ENCODE peak calls at places on chromosomes 12 and 14, in seven cellular contexts. One of them, this sample, is unnamed.

GRCh38 chr14:73248294-73248868 is 11.1 kb downstream of the PAPLN start:
- DNase-seq in IMR-90: peak
- DNase-seq in H9: no peak
- DNase-seq in trophoblast cell: no peak
- DNase-seq in mesenchymal stem cell: no peak
- DNase-seq in neuronal stem cell: no peak
- DNase-seq in mesendoderm: no peak
- DNase-seq in this sample: no peak

GRCh38 chr14:92254786-92255185 is 68.2 kb upstream of the SLC24A4 start:
- DNase-seq in H9: peak
- DNase-seq in IMR-90: peak
- DNase-seq in mesenchymal stem cell: peak
- DNase-seq in mesendoderm: peak
- DNase-seq in neuronal stem cell: peak
- DNase-seq in trophoblast cell: no peak
- DNase-seq in this sample: peak

GRCh38 chr12:12645485-12645884 is 33.8 kb downstream of the CREBL2 start:
- DNase-seq in neuronal stem cell: no peak
- DNase-seq in IMR-90: peak
- DNase-seq in mesenchymal stem cell: peak
- DNase-seq in H9: peak
- DNase-seq in mesendoderm: peak
- DNase-seq in trophoblast cell: peak
- DNase-seq in this sample: no peak

GRCh38 chr14:54267172-54267571 is 129.6 kb upstream of the CDKN3 start:
- DNase-seq in neuronal stem cell: no peak
- DNase-seq in H9: no peak
- DNase-seq in mesenchymal stem cell: no peak
- DNase-seq in mesendoderm: peak
- DNase-seq in trophoblast cell: no peak
- DNase-seq in IMR-90: no peak
- DNase-seq in this sample: no peak

GRCh38 chr12:45914090-45914489 is 76.3 kb downstream of the SCAF11 start:
- DNase-seq in H9: no peak
- DNase-seq in IMR-90: peak
- DNase-seq in trophoblast cell: no peak
- DNase-seq in mesenchymal stem cell: peak
- DNase-seq in neuronal stem cell: no peak
- DNase-seq in mesendoderm: peak
- DNase-seq in this sample: no peak

GRCh38 chr12:105954891-105955607 is 183.7 kb downstream of the NUAK1 start:
- DNase-seq in mesenchymal stem cell: peak
- DNase-seq in neuronal stem cell: no peak
- DNase-seq in IMR-90: peak
- DNase-seq in trophoblast cell: peak
- DNase-seq in H9: no peak
- DNase-seq in mesendoderm: no peak
- DNase-seq in this sample: no peak

GRCh38 chr12:65881965-65882413 is 57.7 kb downstream of the HMGA2 start:
- DNase-seq in IMR-90: peak
- DNase-seq in H9: peak
- DNase-seq in mesenchymal stem cell: no peak
- DNase-seq in neuronal stem cell: no peak
- DNase-seq in trophoblast cell: peak
- DNase-seq in mesendoderm: no peak
- DNase-seq in this sample: no peak

GRCh38 chr14:68548194-68549056 is 244.4 kb downstream of the ZFP36L1 start:
- DNase-seq in IMR-90: peak
- DNase-seq in H9: no peak
- DNase-seq in neuronal stem cell: peak
- DNase-seq in mesendoderm: peak
- DNase-seq in trophoblast cell: peak
- DNase-seq in mesenchymal stem cell: peak
- DNase-seq in this sample: peak

GRCh38 chr12:126424696-126425095 is 1359.5 kb downstream of the AACS start:
- DNase-seq in H9: no peak
- DNase-seq in trophoblast cell: no peak
- DNase-seq in IMR-90: no peak
- DNase-seq in mesenchymal stem cell: no peak
- DNase-seq in neuronal stem cell: no peak
- DNase-seq in mesendoderm: no peak
- DNase-seq in this sample: no peak

GRCh38 chr12:28618171-28618570 is 427.9 kb downstream of the CCDC91 start:
- DNase-seq in H9: no peak
- DNase-seq in trophoblast cell: no peak
- DNase-seq in IMR-90: no peak
- DNase-seq in neuronal stem cell: no peak
- DNase-seq in mesendoderm: no peak
- DNase-seq in mesenchymal stem cell: no peak
- DNase-seq in this sample: no peak

GRCh38 chr14:24329736-24330135 is 5.1 kb downstream of the ADCY4 start:
- DNase-seq in mesendoderm: no peak
- DNase-seq in neuronal stem cell: no peak
- DNase-seq in H9: no peak
- DNase-seq in IMR-90: no peak
- DNase-seq in trophoblast cell: peak
- DNase-seq in mesenchymal stem cell: no peak
- DNase-seq in this sample: no peak

GRCh38 chr14:100790785-100791667 is 34.9 kb upstream of the MEG3 start:
- DNase-seq in trophoblast cell: peak
- DNase-seq in mesendoderm: no peak
- DNase-seq in neuronal stem cell: no peak
- DNase-seq in H9: no peak
- DNase-seq in IMR-90: peak
- DNase-seq in mesenchymal stem cell: peak
- DNase-seq in this sample: no peak

GRCh38 chr14:50544911-50545310 is 12.5 kb upstream of the MAP4K5 start:
- DNase-seq in mesenchymal stem cell: no peak
- DNase-seq in H9: no peak
- DNase-seq in mesendoderm: no peak
- DNase-seq in trophoblast cell: no peak
- DNase-seq in neuronal stem cell: no peak
- DNase-seq in IMR-90: no peak
- DNase-seq in this sample: no peak

GRCh38 chr12:54413284-54414190 is 5.5 kb downstream of the ITGA5 start:
- DNase-seq in H9: no peak
- DNase-seq in mesendoderm: peak
- DNase-seq in mesenchymal stem cell: peak
- DNase-seq in neuronal stem cell: no peak
- DNase-seq in IMR-90: no peak
- DNase-seq in trophoblast cell: no peak
- DNase-seq in this sample: no peak

GRCh38 chr12:19482551-19483109 is 43.3 kb downstream of the AEBP2 start:
- DNase-seq in mesendoderm: peak
- DNase-seq in mesenchymal stem cell: peak
- DNase-seq in IMR-90: no peak
- DNase-seq in neuronal stem cell: no peak
- DNase-seq in H9: peak
- DNase-seq in trophoblast cell: no peak
- DNase-seq in this sample: no peak

GRCh38 chr12:47791874-47792273 is 18.8 kb downstream of the SLC48A1 start:
- DNase-seq in mesendoderm: no peak
- DNase-seq in trophoblast cell: no peak
- DNase-seq in H9: no peak
- DNase-seq in neuronal stem cell: no peak
- DNase-seq in IMR-90: no peak
- DNase-seq in mesenchymal stem cell: no peak
- DNase-seq in this sample: no peak

GRCh38 chr14:105866841-105867321 is 340.5 kb downstream of the TMEM121 start:
- DNase-seq in mesendoderm: no peak
- DNase-seq in H9: no peak
- DNase-seq in IMR-90: no peak
- DNase-seq in mesenchymal stem cell: no peak
- DNase-seq in trophoblast cell: no peak
- DNase-seq in neuronal stem cell: no peak
- DNase-seq in this sample: no peak

DNA sequence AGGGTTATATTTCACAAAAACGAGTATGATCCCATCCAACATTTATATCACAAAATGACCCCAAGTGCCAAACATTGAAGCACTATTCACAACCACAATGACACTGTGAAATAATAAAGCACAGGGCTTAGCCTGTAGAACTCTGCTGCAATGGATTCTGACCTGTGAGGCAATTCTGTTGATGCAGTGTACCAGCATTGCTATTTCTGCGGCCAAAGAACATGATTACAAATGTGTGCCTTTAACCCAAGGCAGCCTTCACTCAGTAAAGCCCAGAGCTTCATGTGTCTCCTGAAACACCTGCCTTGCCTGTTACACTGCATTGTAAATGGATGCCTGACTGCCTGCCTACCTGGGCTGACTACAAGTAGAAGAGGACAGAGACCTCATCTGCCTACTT is 158.0 kb downstream of the PPM1H start:
- DNase-seq in mesendoderm: no peak
- DNase-seq in IMR-90: no peak
- DNase-seq in neuronal stem cell: no peak
- DNase-seq in mesenchymal stem cell: no peak
- DNase-seq in H9: no peak
- DNase-seq in trophoblast cell: no peak
- DNase-seq in this sample: no peak
- H3K4ac ChIP-seq in mesendoderm: no peak
- H3K4ac ChIP-seq in IMR-90: no peak
- H3K4ac ChIP-seq in neuronal stem cell: no peak
- H3K4ac ChIP-seq in mesenchymal stem cell: no peak
- H3K4ac ChIP-seq in H9: no peak
- H3K4ac ChIP-seq in trophoblast cell: no peak
- H3K4ac ChIP-seq in this sample: no peak

GRCh38 chr12:43856932-43857331 is 21.1 kb downstream of the TMEM117 start:
- DNase-seq in neuronal stem cell: no peak
- DNase-seq in trophoblast cell: no peak
- DNase-seq in H9: no peak
- DNase-seq in mesenchymal stem cell: no peak
- DNase-seq in IMR-90: no peak
- DNase-seq in mesendoderm: no peak
- DNase-seq in this sample: no peak

GRCh38 chr12:43861015-43861846 is 25.4 kb downstream of the TMEM117 start:
- DNase-seq in mesenchymal stem cell: peak
- DNase-seq in mesendoderm: no peak
- DNase-seq in IMR-90: peak
- DNase-seq in neuronal stem cell: no peak
- DNase-seq in trophoblast cell: peak
- DNase-seq in H9: no peak
- DNase-seq in this sample: no peak

GRCh38 chr12:43858096-43858495 is 22.2 kb downstream of the TMEM117 start:
- DNase-seq in IMR-90: no peak
- DNase-seq in mesenchymal stem cell: no peak
- DNase-seq in mesendoderm: no peak
- DNase-seq in trophoblast cell: no peak
- DNase-seq in H9: no peak
- DNase-seq in neuronal stem cell: no peak
- DNase-seq in this sample: no peak

GRCh38 chr12:43861847-43862150 is 25.9 kb downstream of the TMEM117 start:
- DNase-seq in IMR-90: no peak
- DNase-seq in H9: no peak
- DNase-seq in mesendoderm: no peak
- DNase-seq in neuronal stem cell: no peak
- DNase-seq in mesenchymal stem cell: no peak
- DNase-seq in trophoblast cell: no peak
- DNase-seq in this sample: no peak

GRCh38 chr12:43858991-43859390 is 23.1 kb downstream of the TMEM117 start:
- DNase-seq in trophoblast cell: no peak
- DNase-seq in H9: no peak
- DNase-seq in IMR-90: no peak
- DNase-seq in mesendoderm: no peak
- DNase-seq in mesenchymal stem cell: no peak
- DNase-seq in neuronal stem cell: no peak
- DNase-seq in this sample: no peak
- H3K4ac ChIP-seq in trophoblast cell: no peak
- H3K4ac ChIP-seq in H9: no peak
- H3K4ac ChIP-seq in IMR-90: no peak
- H3K4ac ChIP-seq in mesendoderm: no peak
- H3K4ac ChIP-seq in mesenchymal stem cell: no peak
- H3K4ac ChIP-seq in neuronal stem cell: no peak
- H3K4ac ChIP-seq in this sample: no peak

GRCh38 chr14:35740215-35740614 is 68.9 kb downstream of the RALGAPA1 start:
- DNase-seq in trophoblast cell: no peak
- DNase-seq in mesenchymal stem cell: no peak
- DNase-seq in IMR-90: peak
- DNase-seq in H9: no peak
- DNase-seq in neuronal stem cell: no peak
- DNase-seq in mesendoderm: no peak
- DNase-seq in this sample: no peak

GRCh38 chr14:35747379-35747778 is 61.7 kb downstream of the RALGAPA1 start:
- DNase-seq in IMR-90: peak
- DNase-seq in neuronal stem cell: no peak
- DNase-seq in mesenchymal stem cell: peak
- DNase-seq in trophoblast cell: no peak
- DNase-seq in H9: no peak
- DNase-seq in mesendoderm: peak
- DNase-seq in this sample: no peak

GRCh38 chr14:35742032-35742371 is 67.1 kb downstream of the RALGAPA1 start:
- DNase-seq in neuronal stem cell: no peak
- DNase-seq in H9: no peak
- DNase-seq in IMR-90: no peak
- DNase-seq in trophoblast cell: no peak
- DNase-seq in mesenchymal stem cell: no peak
- DNase-seq in mesendoderm: no peak
- DNase-seq in this sample: no peak

GRCh38 chr14:35742448-35742847 is 66.6 kb downstream of the RALGAPA1 start:
- DNase-seq in mesenchymal stem cell: no peak
- DNase-seq in trophoblast cell: no peak
- DNase-seq in neuronal stem cell: no peak
- DNase-seq in mesendoderm: no peak
- DNase-seq in H9: no peak
- DNase-seq in IMR-90: no peak
- DNase-seq in this sample: no peak

GRCh38 chr14:35741345-35742031 is 67.6 kb downstream of the RALGAPA1 start:
- DNase-seq in neuronal stem cell: no peak
- DNase-seq in IMR-90: no peak
- DNase-seq in mesendoderm: no peak
- DNase-seq in mesenchymal stem cell: no peak
- DNase-seq in trophoblast cell: no peak
- DNase-seq in H9: no peak
- DNase-seq in this sample: no peak
- H3K4ac ChIP-seq in neuronal stem cell: no peak
- H3K4ac ChIP-seq in IMR-90: no peak
- H3K4ac ChIP-seq in mesendoderm: no peak
- H3K4ac ChIP-seq in mesenchymal stem cell: no peak
- H3K4ac ChIP-seq in trophoblast cell: no peak
- H3K4ac ChIP-seq in H9: no peak
- H3K4ac ChIP-seq in this sample: no peak

GRCh38 chr12:93943766-93944165 is 204.6 kb upstream of the PLXNC1 start:
- DNase-seq in H9: no peak
- DNase-seq in mesenchymal stem cell: no peak
- DNase-seq in IMR-90: peak
- DNase-seq in mesendoderm: peak
- DNase-seq in trophoblast cell: peak
- DNase-seq in neuronal stem cell: no peak
- DNase-seq in this sample: no peak

GRCh38 chr12:93946542-93947150 is 201.7 kb upstream of the PLXNC1 start:
- DNase-seq in mesenchymal stem cell: no peak
- DNase-seq in neuronal stem cell: no peak
- DNase-seq in trophoblast cell: no peak
- DNase-seq in mesendoderm: peak
- DNase-seq in H9: no peak
- DNase-seq in IMR-90: peak
- DNase-seq in this sample: no peak

GRCh38 chr12:93947486-93947885 is 200.9 kb upstream of the PLXNC1 start:
- DNase-seq in neuronal stem cell: no peak
- DNase-seq in trophoblast cell: no peak
- DNase-seq in H9: no peak
- DNase-seq in mesendoderm: peak
- DNase-seq in mesenchymal stem cell: no peak
- DNase-seq in IMR-90: no peak
- DNase-seq in this sample: no peak

GRCh38 chr12:93939641-93940040 is 208.7 kb upstream of the PLXNC1 start:
- DNase-seq in H9: no peak
- DNase-seq in IMR-90: no peak
- DNase-seq in mesenchymal stem cell: no peak
- DNase-seq in trophoblast cell: no peak
- DNase-seq in neuronal stem cell: no peak
- DNase-seq in mesendoderm: no peak
- DNase-seq in this sample: no peak

GRCh38 chr12:93944196-93944595 is 204.2 kb upstream of the PLXNC1 start:
- DNase-seq in mesenchymal stem cell: no peak
- DNase-seq in neuronal stem cell: no peak
- DNase-seq in IMR-90: no peak
- DNase-seq in mesendoderm: no peak
- DNase-seq in H9: no peak
- DNase-seq in trophoblast cell: no peak
- DNase-seq in this sample: no peak
- H3K4ac ChIP-seq in mesenchymal stem cell: no peak
- H3K4ac ChIP-seq in neuronal stem cell: no peak
- H3K4ac ChIP-seq in IMR-90: peak
- H3K4ac ChIP-seq in mesendoderm: no peak
- H3K4ac ChIP-seq in H9: no peak
- H3K4ac ChIP-seq in trophoblast cell: no peak
- H3K4ac ChIP-seq in this sample: no peak

This sample was measured in H1.